ENCODE peak calls at places on chromosomes 4 and X, in seven cellular contexts. E is ovary, H is cardiac muscle cell, P is psoas muscle, T is A549, V is spleen, S is pancreas. I is an unnamed sample. For H3K4me1, the result is how much of the 10 kb centered on the place peaks cover.

GRCh38 chr4:75344915-75345314 is 169.3 kb downstream of the RCHY1 start:
- DNase-seq in E (no peak), H (no peak), P (no peak), T (no peak), V (no peak), S (no peak), I (no peak)

GRCh38 chr4:139170932-139171331 is 6.1 kb downstream of the ELF2 start:
- DNase-seq in E (no peak), H (no peak), P (no peak), T (no peak), V (no peak), S (no peak), I (no peak)

GRCh38 chr4:52665592-52665991 is 6.5 kb upstream of the USP46 start:
- DNase-seq in E (no peak), H (no peak), P (no peak), T (no peak), V (no peak), S (no peak), I (no peak)

GRCh38 chr4:112857461-112857860 is 192.0 kb upstream of the ANK2 start:
- DNase-seq in E (no peak), H (no peak), P (no peak), T (peak), V (no peak), S (no peak), I (no peak)

GRCh38 chr4:13837228-13837627 is 209.7 kb upstream of the BOD1L1 start:
- DNase-seq in E (no peak), H (no peak), P (no peak), T (no peak), V (no peak), S (no peak), I (no peak)

GRCh38 chrX:65035451-65035779 is 59.2 kb upstream of the ZC4H2 start:
- DNase-seq in E (peak), H (no peak), P (peak), T (no peak), V (peak), S (peak), I (no peak)

GRCh38 chr4:144748814-144749555 is 103.0 kb downstream of the HHIP start:
- DNase-seq in E (no peak), H (no peak), P (no peak), T (no peak), V (no peak), S (no peak), I (no peak)

GRCh38 chr4:26197018-26197779 is 123.6 kb upstream of the RBPJ start:
- DNase-seq in E (no peak), H (no peak), P (no peak), T (peak), V (no peak), S (no peak), I (no peak)

GRCh38 chr4:142550955-142551354 is 295.1 kb downstream of the INPP4B start:
- DNase-seq in E (no peak), H (no peak), P (no peak), T (no peak), V (no peak), S (no peak), I (no peak)

GRCh38 chr4:46649390-46649789 is 259.5 kb upstream of the GABRA2 start:
- DNase-seq in E (no peak), H (no peak), P (no peak), T (no peak), V (no peak), S (no peak), I (no peak)

GRCh38 chrX:83336464-83336863 is 171.6 kb upstream of the POU3F4 start:
- DNase-seq in E (no peak), H (no peak), P (no peak), T (no peak), V (no peak), S (no peak), I (no peak)

GRCh38 chr4:80112236-80112635 is 39.2 kb upstream of the ANTXR2 start:
- DNase-seq in E (no peak), H (no peak), P (peak), T (no peak), V (no peak), S (no peak), I (no peak)

GRCh38 chr4:1370321-1371124 is 23.5 kb downstream of the UVSSA start:
- DNase-seq in E (no peak), H (no peak), P (peak), T (no peak), V (no peak), S (peak), I (no peak)

GRCh38 chr4:39230462-39230861 is 48.1 kb downstream of the WDR19 start:
- DNase-seq in E (no peak), H (no peak), P (no peak), T (no peak), V (no peak), S (no peak), I (no peak)

GRCh38 chr4:65943076-65943475 is 272.8 kb upstream of the EPHA5 start:
- DNase-seq in E (no peak), H (peak), P (no peak), T (peak), V (no peak), S (no peak), I (no peak)

GRCh38 chr4:52748432-52748831 is 2.8 kb downstream of the ERVMER34-1 start:
- DNase-seq in E (no peak), H (no peak), P (no peak), T (no peak), V (no peak), S (no peak), I (no peak)

GRCh38 chr4:4446434-4446833 is 59.5 kb downstream of the NSG1 start:
- DNase-seq in E (no peak), H (no peak), P (no peak), T (no peak), V (no peak), S (no peak), I (no peak)

GRCh38 chr4:58849026-58849425 is 1738.8 kb upstream of the IGFBP7 start:
- DNase-seq in E (no peak), H (no peak), P (no peak), T (no peak), V (no peak), S (no peak), I (no peak)

GRCh38 chrX:118779581-118779980 is 44.0 kb upstream of the ZCCHC12 start:
- DNase-seq in E (no peak), H (no peak), P (no peak), T (no peak), V (no peak), S (no peak), I (no peak)

GRCh38 chrX:83469551-83469950 is 38.5 kb upstream of the POU3F4 start:
- DNase-seq in E (no peak), H (peak), P (no peak), T (peak), V (no peak), S (no peak), I (no peak)

GRCh38 chr4:16530688-16531635 is 304.7 kb upstream of the TAPT1 start:
- DNase-seq in E (no peak), H (no peak), P (no peak), T (no peak), V (no peak), S (no peak), I (no peak)

GRCh38 chr4:113633467-113633866 is 128.1 kb downstream of the CAMK2D start:
- DNase-seq in E (no peak), H (no peak), P (no peak), T (no peak), V (no peak), S (no peak), I (no peak)

GRCh38 chrX:1483843-1484637 is 31.3 kb upstream of the ASMTL start:
- DNase-seq in E (no peak), H (no peak), P (no peak), T (no peak), V (peak), S (no peak), I (no peak)
- H3K4me1 ChIP-seq in E (under half), H (under half), P (under half), T (under half), V (half or more), S (under half), I (under half)

GRCh38 chrX:25022499-25023325 is 6.9 kb upstream of the ARX start:
- DNase-seq in E (no peak), H (no peak), P (no peak), T (no peak), V (no peak), S (no peak), I (no peak)
- TF ChIP-seq CTCF in E (no peak), H (peak), P (no peak), T (peak), V (no peak), S (no peak), I (no peak)

DNA sequence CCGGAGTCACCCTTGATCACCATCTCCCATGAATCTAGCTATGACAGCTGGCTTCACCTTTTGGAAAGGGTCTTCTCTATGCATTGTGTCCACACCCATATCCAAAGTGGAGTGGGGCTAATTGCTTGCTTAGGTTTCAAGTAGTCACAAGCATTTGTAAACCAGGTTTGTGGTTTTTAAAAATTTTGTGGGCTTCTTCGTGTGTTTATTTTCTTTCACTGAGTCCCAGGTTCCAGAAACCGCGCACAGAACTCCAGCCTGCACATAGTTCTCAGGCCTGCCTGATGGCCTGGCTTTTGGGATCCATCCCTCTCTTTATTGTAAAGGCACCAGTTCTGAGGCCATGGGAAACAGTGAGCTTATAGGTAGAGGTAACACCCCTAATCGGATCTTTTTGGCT is 70.2 kb upstream of the TLR3 start:
- DNase-seq in E (no peak), H (no peak), P (no peak), T (no peak), V (no peak), S (no peak), I (no peak)
- H3K27ac ChIP-seq in E (no peak), H (peak), P (no peak), T (no peak), V (no peak), S (no peak), I (no peak)

DNA sequence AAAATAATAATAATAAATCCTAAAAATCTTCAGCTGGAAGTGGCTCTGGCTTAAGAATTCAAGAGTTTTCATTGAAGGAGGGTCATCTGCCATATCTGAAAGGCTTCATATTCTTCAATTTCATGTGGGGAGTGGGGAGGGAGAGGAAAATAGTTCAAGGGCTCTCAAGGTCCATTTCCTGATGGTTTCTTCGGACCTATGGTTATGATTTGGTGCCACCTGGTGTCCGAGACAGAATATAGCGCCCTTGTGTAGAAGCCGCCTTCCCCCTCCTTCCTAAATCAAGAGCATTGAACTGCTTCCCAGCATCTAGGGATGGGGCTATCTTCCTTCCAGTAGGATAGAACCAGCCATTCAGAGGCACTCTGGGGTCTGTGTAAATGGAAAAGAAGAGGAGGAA is 34.3 kb downstream of the NLGN3 start:
- DNase-seq in E (peak), H (peak), P (no peak), T (peak), V (no peak), S (peak), I (peak)
- H3K4me1 ChIP-seq in E (under half), H (under half), P (under half), T (under half), V (under half), S (under half), I (under half)

DNA sequence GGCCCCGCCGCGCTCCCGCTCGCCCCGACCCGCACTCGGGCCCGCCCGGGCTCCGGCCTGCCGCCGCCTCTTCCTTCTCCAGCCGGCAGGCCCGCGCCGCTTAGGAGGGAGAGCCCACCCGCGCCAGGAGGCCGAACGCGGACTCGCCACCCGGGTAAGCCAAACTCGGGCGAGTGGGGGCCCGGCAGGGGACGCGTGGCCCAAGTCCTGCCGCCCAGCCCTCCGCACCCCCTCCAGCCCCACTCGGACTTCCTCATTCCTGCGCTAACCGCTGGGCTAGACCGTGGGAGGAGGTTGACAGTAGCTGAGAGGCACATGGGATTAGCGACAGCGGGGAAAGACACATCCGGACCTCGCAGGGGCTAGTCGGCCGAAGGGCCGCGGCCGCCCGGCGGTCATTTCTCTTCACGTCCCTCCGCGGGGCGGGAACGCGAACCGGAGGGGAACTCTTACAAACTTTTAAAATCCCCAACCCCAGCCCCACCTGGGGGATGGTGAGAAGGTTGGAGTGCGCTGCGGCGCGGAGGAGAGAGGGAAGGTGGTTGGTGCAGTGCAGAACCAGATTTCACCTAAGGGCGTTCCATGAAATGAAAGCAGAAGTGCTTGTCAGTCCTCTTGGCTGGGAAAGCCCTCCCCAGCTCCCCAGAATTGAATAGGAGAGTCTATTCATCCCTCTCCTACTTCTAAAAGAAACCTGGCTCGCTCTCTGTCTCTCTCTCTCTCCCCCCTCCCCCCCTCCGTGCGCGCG is 650 bp downstream of the NFKB1 start:
- DNase-seq in E (peak), H (peak), P (peak), T (no peak), V (peak), S (peak), I (peak)
- TF ChIP-seq CTCF in E (no peak), H (no peak), P (peak), T (no peak), V (no peak), S (no peak), I (no peak)